ENCODE peak calls at places on chromosomes 13 and 19, in ten cellular contexts. One of them, this sample, is unnamed.

GRCh38 chr13:111318396-111318795 is 2.0 kb upstream of the TEX29 start:
- DNase-seq in adipocyte: no peak
- DNase-seq in colonic mucosa: no peak
- DNase-seq in transverse colon: no peak
- DNase-seq in right cardiac atrium: no peak
- DNase-seq in vagina: no peak
- DNase-seq in A549: no peak
- DNase-seq in neural progenitor cell: no peak
- DNase-seq in ovary: no peak
- DNase-seq in left ventricle myocardium inferior: no peak
- DNase-seq in this sample: no peak

GRCh38 chr13:37640499-37640898 is 41.9 kb upstream of the POSTN start:
- DNase-seq in adipocyte: peak; percentile 80
- DNase-seq in colonic mucosa: no peak
- DNase-seq in transverse colon: no peak
- DNase-seq in right cardiac atrium: no peak
- DNase-seq in vagina: no peak
- DNase-seq in A549: peak; percentile 4
- DNase-seq in neural progenitor cell: peak; percentile 44
- DNase-seq in ovary: peak; percentile 17
- DNase-seq in left ventricle myocardium inferior: no peak
- DNase-seq in this sample: no peak

GRCh38 chr19:53531457-53531856 is 6.5 kb upstream of the ZNF331 start:
- DNase-seq in adipocyte: no peak
- DNase-seq in colonic mucosa: no peak
- DNase-seq in transverse colon: no peak
- DNase-seq in right cardiac atrium: no peak
- DNase-seq in vagina: no peak
- DNase-seq in A549: no peak
- DNase-seq in neural progenitor cell: no peak
- DNase-seq in ovary: no peak
- DNase-seq in left ventricle myocardium inferior: no peak
- DNase-seq in this sample: no peak

GRCh38 chr13:29849731-29850212 is 645 bp downstream of the UBL3 start:
- DNase-seq in adipocyte: peak; percentile 78
- DNase-seq in colonic mucosa: peak; percentile 63
- DNase-seq in transverse colon: peak; percentile 69
- DNase-seq in right cardiac atrium: peak; percentile 58
- DNase-seq in vagina: no peak
- DNase-seq in A549: peak; percentile 32
- DNase-seq in neural progenitor cell: peak; percentile 74
- DNase-seq in ovary: peak; percentile 63
- DNase-seq in left ventricle myocardium inferior: peak; percentile 45
- DNase-seq in this sample: no peak

GRCh38 chr19:46068345-46069258 is 27.8 kb upstream of the IGFL4 start:
- DNase-seq in adipocyte: peak; percentile 88
- DNase-seq in colonic mucosa: peak; percentile 46
- DNase-seq in transverse colon: peak; percentile 33
- DNase-seq in right cardiac atrium: no peak
- DNase-seq in vagina: no peak
- DNase-seq in A549: peak; percentile 68
- DNase-seq in neural progenitor cell: no peak
- DNase-seq in ovary: no peak
- DNase-seq in left ventricle myocardium inferior: no peak
- DNase-seq in this sample: no peak

GRCh38 chr19:633786-634639 is 676 bp upstream of the POLRMT start:
- DNase-seq in adipocyte: no peak
- DNase-seq in colonic mucosa: no peak
- DNase-seq in transverse colon: no peak
- DNase-seq in right cardiac atrium: no peak
- DNase-seq in vagina: no peak
- DNase-seq in A549: no peak
- DNase-seq in neural progenitor cell: peak; percentile 26
- DNase-seq in ovary: no peak
- DNase-seq in left ventricle myocardium inferior: no peak
- DNase-seq in this sample: no peak

GRCh38 chr13:73832203-73832602 is 302.0 kb downstream of the KLF12 start:
- DNase-seq in adipocyte: peak; percentile 3
- DNase-seq in colonic mucosa: no peak
- DNase-seq in transverse colon: no peak
- DNase-seq in right cardiac atrium: no peak
- DNase-seq in vagina: no peak
- DNase-seq in A549: no peak
- DNase-seq in neural progenitor cell: peak; percentile 25
- DNase-seq in ovary: no peak
- DNase-seq in left ventricle myocardium inferior: no peak
- DNase-seq in this sample: no peak

GRCh38 chr19:44718441-44719261 is 19.7 kb downstream of the CEACAM16 start:
- DNase-seq in adipocyte: peak; percentile 58
- DNase-seq in colonic mucosa: peak; percentile 90
- DNase-seq in transverse colon: peak; percentile 81
- DNase-seq in right cardiac atrium: peak; percentile 89
- DNase-seq in vagina: no peak
- DNase-seq in A549: peak; percentile 90
- DNase-seq in neural progenitor cell: peak; percentile 55
- DNase-seq in ovary: peak; percentile 93
- DNase-seq in left ventricle myocardium inferior: peak; percentile 78
- DNase-seq in this sample: peak; percentile 80

GRCh38 chr13:89846890-89847585 is 1500.4 kb upstream of the MIR17HG start:
- DNase-seq in adipocyte: no peak
- DNase-seq in colonic mucosa: no peak
- DNase-seq in transverse colon: no peak
- DNase-seq in right cardiac atrium: no peak
- DNase-seq in vagina: no peak
- DNase-seq in A549: no peak
- DNase-seq in neural progenitor cell: no peak
- DNase-seq in ovary: no peak
- DNase-seq in left ventricle myocardium inferior: no peak
- DNase-seq in this sample: no peak

GRCh38 chr13:26678796-26679195 is 81.8 kb downstream of the GPR12 start:
- DNase-seq in adipocyte: no peak
- DNase-seq in colonic mucosa: no peak
- DNase-seq in transverse colon: no peak
- DNase-seq in right cardiac atrium: no peak
- DNase-seq in vagina: no peak
- DNase-seq in A549: no peak
- DNase-seq in neural progenitor cell: no peak
- DNase-seq in ovary: no peak
- DNase-seq in left ventricle myocardium inferior: no peak
- DNase-seq in this sample: no peak

GRCh38 chr13:98838776-98839175 is 86.3 kb upstream of the SLC15A1 start:
- DNase-seq in adipocyte: peak; percentile 22
- DNase-seq in colonic mucosa: no peak
- DNase-seq in transverse colon: no peak
- DNase-seq in right cardiac atrium: no peak
- DNase-seq in vagina: no peak
- DNase-seq in A549: no peak
- DNase-seq in neural progenitor cell: no peak
- DNase-seq in ovary: no peak
- DNase-seq in left ventricle myocardium inferior: no peak
- DNase-seq in this sample: no peak

GRCh38 chr13:48579167-48579918 is 46.5 kb upstream of the RCBTB2 start:
- DNase-seq in adipocyte: no peak
- DNase-seq in colonic mucosa: peak; percentile 58
- DNase-seq in transverse colon: peak; percentile 18
- DNase-seq in right cardiac atrium: no peak
- DNase-seq in vagina: no peak
- DNase-seq in A549: no peak
- DNase-seq in neural progenitor cell: no peak
- DNase-seq in ovary: no peak
- DNase-seq in left ventricle myocardium inferior: no peak
- DNase-seq in this sample: no peak

GRCh38 chr19:2132731-2133490 is 18.5 kb downstream of the AP3D1 start:
- DNase-seq in adipocyte: no peak
- DNase-seq in colonic mucosa: no peak
- DNase-seq in transverse colon: no peak
- DNase-seq in right cardiac atrium: peak; percentile 68
- DNase-seq in vagina: no peak
- DNase-seq in A549: no peak
- DNase-seq in neural progenitor cell: no peak
- DNase-seq in ovary: no peak
- DNase-seq in left ventricle myocardium inferior: peak; percentile 52
- DNase-seq in this sample: no peak

GRCh38 chr13:31896427-31896826 is 135.1 kb upstream of the FRY start:
- DNase-seq in adipocyte: peak; percentile 78
- DNase-seq in colonic mucosa: no peak
- DNase-seq in transverse colon: no peak
- DNase-seq in right cardiac atrium: peak; percentile 18
- DNase-seq in vagina: no peak
- DNase-seq in A549: no peak
- DNase-seq in neural progenitor cell: peak; percentile 8
- DNase-seq in ovary: no peak
- DNase-seq in left ventricle myocardium inferior: peak; percentile 42
- DNase-seq in this sample: no peak

GRCh38 chr13:73421310-73421912 is 362.6 kb downstream of the KLF5 start:
- DNase-seq in adipocyte: no peak
- DNase-seq in colonic mucosa: peak; percentile 48
- DNase-seq in transverse colon: peak; percentile 68
- DNase-seq in right cardiac atrium: no peak
- DNase-seq in vagina: no peak
- DNase-seq in A549: no peak
- DNase-seq in neural progenitor cell: no peak
- DNase-seq in ovary: no peak
- DNase-seq in left ventricle myocardium inferior: no peak
- DNase-seq in this sample: no peak

GRCh38 chr19:18736415-18737336 is 53.2 kb downstream of the CRTC1 start:
- DNase-seq in adipocyte: no peak
- DNase-seq in colonic mucosa: peak; percentile 62
- DNase-seq in transverse colon: peak; percentile 37
- DNase-seq in right cardiac atrium: no peak
- DNase-seq in vagina: no peak
- DNase-seq in A549: no peak
- DNase-seq in neural progenitor cell: no peak
- DNase-seq in ovary: no peak
- DNase-seq in left ventricle myocardium inferior: no peak
- DNase-seq in this sample: no peak

GRCh38 chr19:2594319-2594718 is 108.2 kb downstream of the GNG7 start:
- DNase-seq in adipocyte: no peak
- DNase-seq in colonic mucosa: no peak
- DNase-seq in transverse colon: no peak
- DNase-seq in right cardiac atrium: no peak
- DNase-seq in vagina: no peak
- DNase-seq in A549: no peak
- DNase-seq in neural progenitor cell: no peak
- DNase-seq in ovary: no peak
- DNase-seq in left ventricle myocardium inferior: no peak
- DNase-seq in this sample: no peak

GRCh38 chr19:48969276-48970138 is 4.4 kb downstream of the FTL start:
- DNase-seq in adipocyte: peak; percentile 34
- DNase-seq in colonic mucosa: no peak
- DNase-seq in transverse colon: no peak
- DNase-seq in right cardiac atrium: no peak
- DNase-seq in vagina: no peak
- DNase-seq in A549: peak; percentile 74
- DNase-seq in neural progenitor cell: no peak
- DNase-seq in ovary: peak; percentile 52
- DNase-seq in left ventricle myocardium inferior: no peak
- DNase-seq in this sample: no peak

GRCh38 chr13:40974460-40975407 is 44.4 kb downstream of the ELF1 start:
- DNase-seq in adipocyte: peak; percentile 41
- DNase-seq in colonic mucosa: peak; percentile 55
- DNase-seq in transverse colon: peak; percentile 20
- DNase-seq in right cardiac atrium: no peak
- DNase-seq in vagina: no peak
- DNase-seq in A549: peak; percentile 25
- DNase-seq in neural progenitor cell: peak; percentile 66
- DNase-seq in ovary: no peak
- DNase-seq in left ventricle myocardium inferior: no peak
- DNase-seq in this sample: peak; percentile 35
- H3K4me1 ChIP-seq in adipocyte: peaks cover 37% of the 10 kb centered on the region
- H3K4me1 ChIP-seq in colonic mucosa: peaks cover 32% of the 10 kb centered on the region
- H3K4me1 ChIP-seq in transverse colon: peaks cover 89% of the 10 kb centered on the region
- H3K4me1 ChIP-seq in right cardiac atrium: peaks cover 8% of the 10 kb centered on the region
- H3K4me1 ChIP-seq in vagina: peaks cover 89% of the 10 kb centered on the region
- H3K4me1 ChIP-seq in A549: peaks cover 38% of the 10 kb centered on the region
- H3K4me1 ChIP-seq in neural progenitor cell: peaks cover 7% of the 10 kb centered on the region
- H3K4me1 ChIP-seq in ovary: peaks cover 7% of the 10 kb centered on the region
- H3K4me1 ChIP-seq in left ventricle myocardium inferior: peaks cover 100% of the 10 kb centered on the region
- H3K4me1 ChIP-seq in this sample: no peaks in the 10 kb centered on the region

DNA sequence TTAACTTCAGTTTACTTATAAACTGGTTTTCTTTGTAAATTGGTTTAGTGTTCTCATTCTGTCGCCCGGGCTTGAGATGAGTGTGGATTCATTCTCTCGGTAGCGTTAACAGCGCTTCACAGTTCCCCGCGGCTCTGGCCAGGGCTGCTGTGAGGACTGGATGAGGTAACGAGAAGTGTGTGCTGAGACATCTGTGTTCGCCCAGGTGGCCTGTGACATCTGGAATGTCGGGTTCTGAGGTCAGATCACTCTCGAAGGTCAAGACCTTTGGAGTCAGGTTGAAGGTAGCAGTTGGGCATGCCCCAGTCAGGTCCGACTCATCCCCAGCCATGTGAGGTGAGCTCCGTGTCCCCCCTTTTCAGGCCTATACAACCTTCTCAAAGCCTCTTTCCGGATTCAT is 13.4 kb upstream of the TUBGCP3 start:
- DNase-seq in adipocyte: no peak
- DNase-seq in colonic mucosa: no peak
- DNase-seq in transverse colon: no peak
- DNase-seq in right cardiac atrium: no peak
- DNase-seq in vagina: no peak
- DNase-seq in A549: no peak
- DNase-seq in neural progenitor cell: no peak
- DNase-seq in ovary: no peak
- DNase-seq in left ventricle myocardium inferior: no peak
- DNase-seq in this sample: no peak
- H3K4me3 ChIP-seq in adipocyte: no peak overlapping the region
- H3K4me3 ChIP-seq in colonic mucosa: no peak overlapping the region
- H3K4me3 ChIP-seq in transverse colon: no peak overlapping the region
- H3K4me3 ChIP-seq in right cardiac atrium: no peak overlapping the region
- H3K4me3 ChIP-seq in vagina: no peak overlapping the region
- H3K4me3 ChIP-seq in A549: no peak overlapping the region
- H3K4me3 ChIP-seq in neural progenitor cell: no peak overlapping the region
- H3K4me3 ChIP-seq in ovary: no peak overlapping the region
- H3K4me3 ChIP-seq in left ventricle myocardium inferior: no peak overlapping the region
- H3K4me3 ChIP-seq in this sample: no peak overlapping the region

GRCh38 chr19:15128162-15128770 is 21.1 kb downstream of the SYDE1 start:
- DNase-seq in adipocyte: peak; percentile 17
- DNase-seq in colonic mucosa: peak; percentile 50
- DNase-seq in transverse colon: no peak
- DNase-seq in right cardiac atrium: no peak
- DNase-seq in vagina: no peak
- DNase-seq in A549: no peak
- DNase-seq in neural progenitor cell: no peak
- DNase-seq in ovary: no peak
- DNase-seq in left ventricle myocardium inferior: no peak
- DNase-seq in this sample: no peak
- H3K4me1 ChIP-seq in adipocyte: peaks cover 26% of the 10 kb centered on the region
- H3K4me1 ChIP-seq in colonic mucosa: peaks cover 7% of the 10 kb centered on the region
- H3K4me1 ChIP-seq in transverse colon: peaks cover 30% of the 10 kb centered on the region
- H3K4me1 ChIP-seq in right cardiac atrium: peaks cover 6% of the 10 kb centered on the region
- H3K4me1 ChIP-seq in vagina: peaks cover 32% of the 10 kb centered on the region
- H3K4me1 ChIP-seq in A549: peaks cover 10% of the 10 kb centered on the region
- H3K4me1 ChIP-seq in neural progenitor cell: no peaks in the 10 kb centered on the region
- H3K4me1 ChIP-seq in ovary: peaks cover 10% of the 10 kb centered on the region
- H3K4me1 ChIP-seq in left ventricle myocardium inferior: peaks cover 25% of the 10 kb centered on the region
- H3K4me1 ChIP-seq in this sample: no peaks in the 10 kb centered on the region

DNA sequence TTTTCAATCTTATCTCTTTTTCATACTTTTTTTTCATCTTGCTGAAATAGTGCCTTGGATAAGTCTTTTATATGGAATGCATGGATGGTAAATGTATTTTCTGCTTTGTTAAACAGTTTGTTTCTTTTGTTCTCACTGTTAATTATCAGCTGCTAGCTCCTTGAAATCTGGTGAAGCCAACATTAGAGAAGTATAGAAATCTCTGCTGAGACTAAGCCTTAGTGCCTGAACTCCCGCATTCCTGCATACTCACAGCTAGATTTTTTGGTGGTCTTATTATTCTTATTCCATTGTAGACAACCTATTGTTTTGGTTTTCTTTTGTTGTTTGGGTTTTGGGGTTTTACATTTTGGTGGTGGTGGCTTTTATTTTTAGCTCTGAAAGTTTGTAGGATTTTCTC is 48.4 kb downstream of the DNAJC15 start:
- DNase-seq in adipocyte: no peak
- DNase-seq in colonic mucosa: no peak
- DNase-seq in transverse colon: no peak
- DNase-seq in right cardiac atrium: no peak
- DNase-seq in vagina: no peak
- DNase-seq in A549: no peak
- DNase-seq in neural progenitor cell: peak; percentile 66
- DNase-seq in ovary: no peak
- DNase-seq in left ventricle myocardium inferior: no peak
- DNase-seq in this sample: no peak
- H3K4me3 ChIP-seq in adipocyte: no peak overlapping the region
- H3K4me3 ChIP-seq in colonic mucosa: no peak overlapping the region
- H3K4me3 ChIP-seq in transverse colon: no peak overlapping the region
- H3K4me3 ChIP-seq in right cardiac atrium: no peak overlapping the region
- H3K4me3 ChIP-seq in vagina: no peak overlapping the region
- H3K4me3 ChIP-seq in A549: no peak overlapping the region
- H3K4me3 ChIP-seq in neural progenitor cell: peak overlapping the region; percentile 11
- H3K4me3 ChIP-seq in ovary: no peak overlapping the region
- H3K4me3 ChIP-seq in left ventricle myocardium inferior: no peak overlapping the region
- H3K4me3 ChIP-seq in this sample: no peak overlapping the region